ENCODE peak calls at places on chromosomes 6 and 20, in five cellular contexts. S is AG10803, L is brain microvascular endothelial cell, J is esophagus squamous epithelium, K is MCF 10A. Q is an unnamed sample.

GRCh38 chr20:41392295-41392694 is 25.7 kb upstream of the EMILIN3 start:
- DNase-seq in K (no peak), L (no peak), S (no peak), J (no peak), Q (no peak)

GRCh38 chr20:5718896-5719595 is 31.2 kb upstream of the SHLD1 start:
- DNase-seq in L (no peak), K (peak), J (no peak), S (no peak), Q (no peak)

GRCh38 chr6:15864708-15865062 is 201.9 kb upstream of the DTNBP1 start:
- DNase-seq in K (no peak), J (no peak), L (no peak), S (no peak), Q (no peak)

GRCh38 chr20:57118107-57118769 is 148.2 kb downstream of the BMP7 start:
- DNase-seq in K (no peak), J (no peak), S (no peak), L (no peak), Q (no peak)

GRCh38 chr6:135995160-135995898 is 143.8 kb downstream of the PDE7B start:
- DNase-seq in J (no peak), L (peak), S (peak), K (peak), Q (peak)

GRCh38 chr6:149477544-149477943 is 7.3 kb downstream of the ZC3H12D start:
- DNase-seq in S (no peak), J (no peak), K (no peak), L (no peak), Q (no peak)

GRCh38 chr20:36802326-36803223 is 29.0 kb upstream of the DSN1 start:
- DNase-seq in L (peak), J (no peak), K (peak), S (peak), Q (peak)

GRCh38 chr20:3716195-3716834 is 3.9 kb upstream of the SIGLEC1 start:
- DNase-seq in J (no peak), S (peak), K (peak), L (peak), Q (peak)

GRCh38 chr20:15673206-15673605 is 900.0 kb downstream of the KIF16B start:
- DNase-seq in S (peak), J (no peak), L (peak), K (peak), Q (peak)

DNA sequence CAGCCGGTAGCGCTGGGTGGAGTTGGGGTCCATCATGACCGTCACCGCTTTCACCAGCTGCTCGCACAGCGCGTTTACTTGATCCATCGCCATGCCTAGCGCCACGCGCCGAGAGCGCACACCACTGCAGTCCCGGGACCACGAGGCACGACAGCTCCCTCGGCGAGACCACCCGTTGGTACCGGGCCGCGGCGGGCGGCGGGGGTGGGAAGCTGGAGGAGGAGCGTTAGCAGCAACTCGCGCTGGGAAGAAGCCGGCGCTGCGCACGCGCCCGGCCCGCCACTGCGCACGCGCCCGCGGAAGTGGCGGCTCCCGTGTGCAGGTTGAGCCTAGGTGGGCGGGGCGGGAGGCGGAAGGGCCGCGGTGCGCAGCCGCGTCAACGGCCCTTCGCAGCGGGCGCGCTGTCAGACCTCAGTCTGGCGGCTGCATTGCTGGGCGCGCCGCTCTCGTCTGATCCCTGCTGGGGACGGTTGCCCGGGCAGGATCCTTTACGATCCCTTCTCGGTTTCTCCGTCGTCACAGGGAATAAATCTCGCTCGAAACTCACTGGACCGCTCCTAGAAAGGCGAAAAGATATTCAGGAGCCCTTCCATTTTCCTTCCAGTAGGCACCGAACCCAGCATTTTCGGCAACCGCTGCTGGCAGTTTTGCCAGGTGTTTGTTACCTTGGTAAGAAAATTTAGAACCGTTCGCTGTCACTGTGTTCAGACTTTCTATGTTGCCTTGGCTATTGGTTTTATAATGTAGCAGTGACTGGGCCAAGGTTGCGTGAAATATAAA is at the start of the genes POLH and XPO5:
- DNase-seq in L (peak), K (peak), J (peak), S (peak), Q (peak)
- TF ChIP-seq CTCF in L (peak), K (peak), J (no peak), S (peak), Q (peak)

GRCh38 chr20:35117148-35117547 is 24.5 kb upstream of the TRPC4AP start:
- DNase-seq in L (no peak), K (no peak), J (no peak), S (no peak), Q (peak)
- TF ChIP-seq CTCF in L (no peak), K (no peak), J (no peak), S (no peak), Q (no peak)

GRCh38 chr6:90598192-90598951 is 11.5 kb upstream of the MAP3K7 start:
- DNase-seq in K (no peak), L (no peak), S (no peak), J (no peak), Q (no peak)
- TF ChIP-seq CTCF in K (no peak), L (no peak), S (no peak), J (no peak), Q (no peak)

GRCh38 chr20:1503564-1504227 is 12.5 kb upstream of the SIRPB2 start:
- DNase-seq in S (peak), L (peak), J (no peak), K (peak), Q (peak)
- TF ChIP-seq CTCF in S (peak), L (peak), J (peak), K (peak), Q (peak)